ENCODE peak calls at places on chromosomes 6 and 20, in six cellular contexts. One of them, this sample, is unnamed.

GRCh38 chr6:138692058-138692977 is 81.3 kb upstream of the CCDC28A start:
- DNase-seq in DND-41: peak; percentile 14
- DNase-seq in SK-N-MC: no peak
- DNase-seq in MM.1S: peak; percentile 54
- DNase-seq in IMR-90: peak; percentile 50
- DNase-seq in mammary epithelial cell: peak; percentile 55
- DNase-seq in this sample: peak; percentile 87

GRCh38 chr6:90445533-90446108 is 141.3 kb downstream of the MAP3K7 start:
- DNase-seq in IMR-90: no peak
- DNase-seq in SK-N-MC: no peak
- DNase-seq in DND-41: no peak
- DNase-seq in mammary epithelial cell: no peak
- DNase-seq in MM.1S: no peak
- DNase-seq in this sample: no peak

GRCh38 chr6:155219299-155219698 is 44.5 kb upstream of the CLDN20 start:
- DNase-seq in SK-N-MC: no peak
- DNase-seq in DND-41: no peak
- DNase-seq in MM.1S: no peak
- DNase-seq in mammary epithelial cell: no peak
- DNase-seq in IMR-90: no peak
- DNase-seq in this sample: no peak

GRCh38 chr6:45681860-45682488 is 304.2 kb upstream of the SUPT3H start:
- DNase-seq in IMR-90: no peak
- DNase-seq in SK-N-MC: no peak
- DNase-seq in DND-41: peak; percentile 13
- DNase-seq in MM.1S: peak; percentile 98
- DNase-seq in mammary epithelial cell: peak; percentile 62
- DNase-seq in this sample: no peak

GRCh38 chr6:48177786-48178185 is 66.8 kb upstream of the PTCHD4 start:
- DNase-seq in MM.1S: no peak
- DNase-seq in IMR-90: no peak
- DNase-seq in SK-N-MC: no peak
- DNase-seq in DND-41: no peak
- DNase-seq in mammary epithelial cell: no peak
- DNase-seq in this sample: no peak

GRCh38 chr6:2848851-2849250 is 7.2 kb upstream of the SERPINB1 start:
- DNase-seq in DND-41: no peak
- DNase-seq in mammary epithelial cell: no peak
- DNase-seq in IMR-90: no peak
- DNase-seq in MM.1S: peak; percentile 75
- DNase-seq in SK-N-MC: no peak
- DNase-seq in this sample: no peak

GRCh38 chr6:14673201-14673600 is 555.6 kb downstream of the CD83 start:
- DNase-seq in DND-41: no peak
- DNase-seq in MM.1S: no peak
- DNase-seq in IMR-90: peak; percentile 83
- DNase-seq in SK-N-MC: no peak
- DNase-seq in mammary epithelial cell: no peak
- DNase-seq in this sample: no peak

GRCh38 chr20:17617868-17618672 is 48.2 kb downstream of the DSTN start:
- DNase-seq in DND-41: no peak
- DNase-seq in IMR-90: no peak
- DNase-seq in SK-N-MC: no peak
- DNase-seq in mammary epithelial cell: no peak
- DNase-seq in MM.1S: no peak
- DNase-seq in this sample: no peak

GRCh38 chr6:33271098-33271607 is 523 bp downstream of the VPS52 start:
- DNase-seq in DND-41: no peak
- DNase-seq in mammary epithelial cell: no peak
- DNase-seq in MM.1S: peak; percentile 26
- DNase-seq in IMR-90: no peak
- DNase-seq in SK-N-MC: no peak
- DNase-seq in this sample: no peak

GRCh38 chr6:4550227-4550597 is 226.0 kb upstream of the CDYL start:
- DNase-seq in mammary epithelial cell: no peak
- DNase-seq in SK-N-MC: no peak
- DNase-seq in MM.1S: no peak
- DNase-seq in DND-41: no peak
- DNase-seq in IMR-90: no peak
- DNase-seq in this sample: no peak

GRCh38 chr6:157022022-157022740 is 245.0 kb downstream of the ARID1B start:
- DNase-seq in mammary epithelial cell: peak; percentile 90
- DNase-seq in MM.1S: peak; percentile 70
- DNase-seq in SK-N-MC: peak; percentile 82
- DNase-seq in IMR-90: peak; percentile 90
- DNase-seq in DND-41: peak; percentile 86
- DNase-seq in this sample: peak; percentile 96

GRCh38 chr6:163691049-163691448 is 276.5 kb downstream of the QKI start:
- DNase-seq in MM.1S: no peak
- DNase-seq in SK-N-MC: no peak
- DNase-seq in DND-41: no peak
- DNase-seq in mammary epithelial cell: no peak
- DNase-seq in IMR-90: no peak
- DNase-seq in this sample: no peak

DNA sequence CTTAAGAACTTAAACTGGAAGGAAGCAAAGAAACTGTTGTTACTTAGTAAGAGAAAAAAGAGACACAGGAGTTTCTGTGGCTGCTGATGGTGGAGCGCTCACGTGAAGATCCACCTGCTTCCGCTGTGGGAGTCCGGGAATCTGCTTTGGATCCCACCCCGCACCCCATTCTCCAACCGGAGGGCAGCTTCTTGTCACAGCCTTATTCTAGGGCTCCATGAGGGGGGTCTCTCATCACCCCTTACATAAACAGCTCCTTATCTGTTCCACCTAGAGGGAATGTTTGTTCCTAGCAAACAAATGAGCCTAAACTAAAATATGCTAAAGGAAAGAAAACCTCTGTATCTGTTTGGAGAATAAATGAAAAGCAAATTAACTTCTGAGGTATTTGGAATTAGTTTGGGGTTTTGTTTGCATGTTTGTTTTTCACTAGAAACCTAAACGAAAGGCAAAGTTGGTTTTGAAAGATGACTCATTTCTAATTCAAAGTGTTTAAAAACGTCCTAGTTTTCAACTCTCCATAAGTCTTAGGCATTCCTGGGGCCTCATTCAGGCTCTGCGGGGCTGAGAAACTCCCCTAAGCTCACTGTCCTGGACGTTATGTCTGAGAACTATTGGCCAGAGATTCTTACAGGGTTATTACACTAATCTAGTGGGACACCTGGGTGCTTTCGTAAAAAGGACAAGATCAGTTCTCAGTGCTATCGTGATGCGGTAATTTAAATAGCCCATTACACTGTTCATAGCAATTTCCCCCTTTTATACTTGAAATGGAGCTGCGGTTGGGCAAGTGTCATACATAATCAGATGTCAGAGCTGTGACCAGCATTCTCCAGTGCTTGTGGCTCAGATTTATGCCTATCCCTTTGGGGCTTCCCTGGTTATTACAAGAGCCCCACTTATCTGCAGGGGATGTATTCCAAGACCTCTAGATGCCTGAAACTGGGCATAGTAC is 280.7 kb downstream of the QKI start:
- DNase-seq in IMR-90: no peak
- DNase-seq in DND-41: no peak
- DNase-seq in mammary epithelial cell: no peak
- DNase-seq in MM.1S: no peak
- DNase-seq in SK-N-MC: no peak
- DNase-seq in this sample: peak; percentile 69
- H3K9ac ChIP-seq in IMR-90: no peak overlapping the region
- H3K9ac ChIP-seq in DND-41: no peak overlapping the region
- H3K9ac ChIP-seq in mammary epithelial cell: no peak overlapping the region
- H3K9ac ChIP-seq in MM.1S: no peak overlapping the region
- H3K9ac ChIP-seq in SK-N-MC: no peak overlapping the region
- H3K9ac ChIP-seq in this sample: no peak overlapping the region

DNA sequence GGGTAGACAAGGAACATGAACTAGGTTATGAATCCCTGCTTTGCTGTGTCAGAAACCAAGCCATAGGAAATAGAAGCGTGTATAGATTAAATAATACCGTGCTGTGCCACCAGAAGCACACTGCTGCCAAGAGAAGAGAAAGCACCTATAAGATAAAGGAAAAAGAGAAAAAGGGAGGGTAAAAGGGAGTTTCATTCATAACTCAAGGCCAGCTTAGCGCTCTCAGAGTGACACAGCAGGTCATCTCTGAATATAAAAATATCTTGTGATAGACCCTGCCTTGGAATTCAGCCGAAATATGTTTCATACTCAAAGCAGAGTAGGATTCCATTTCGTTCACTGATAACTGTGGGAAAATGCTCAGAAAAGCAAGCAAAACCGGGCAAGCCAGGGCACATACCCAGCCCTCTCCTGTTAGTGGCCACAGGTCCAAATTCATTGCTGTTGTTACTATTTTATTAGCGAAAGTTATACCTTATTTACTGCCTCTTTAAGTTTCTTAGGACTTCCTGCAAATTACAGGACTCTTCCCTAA is 8.7 kb downstream of the JAG1 start:
- DNase-seq in MM.1S: no peak
- DNase-seq in DND-41: no peak
- DNase-seq in IMR-90: peak; percentile 33
- DNase-seq in mammary epithelial cell: peak; percentile 83
- DNase-seq in SK-N-MC: no peak
- DNase-seq in this sample: no peak
- H3K9ac ChIP-seq in MM.1S: no peak overlapping the region
- H3K9ac ChIP-seq in DND-41: no peak overlapping the region
- H3K9ac ChIP-seq in IMR-90: no peak overlapping the region
- H3K9ac ChIP-seq in mammary epithelial cell: peak overlapping the region; percentile 72
- H3K9ac ChIP-seq in SK-N-MC: no peak overlapping the region
- H3K9ac ChIP-seq in this sample: peak overlapping the region; percentile 17

GRCh38 chr6:165243801-165244200 is 65.6 kb downstream of the C6orf118 start:
- DNase-seq in MM.1S: no peak
- DNase-seq in IMR-90: no peak
- DNase-seq in DND-41: peak; percentile 53
- DNase-seq in mammary epithelial cell: no peak
- DNase-seq in SK-N-MC: no peak
- DNase-seq in this sample: no peak
- H3K9ac ChIP-seq in MM.1S: no peak overlapping the region
- H3K9ac ChIP-seq in IMR-90: no peak overlapping the region
- H3K9ac ChIP-seq in DND-41: peak overlapping the region; percentile 37
- H3K9ac ChIP-seq in mammary epithelial cell: no peak overlapping the region
- H3K9ac ChIP-seq in SK-N-MC: no peak overlapping the region
- H3K9ac ChIP-seq in this sample: no peak overlapping the region

DNA sequence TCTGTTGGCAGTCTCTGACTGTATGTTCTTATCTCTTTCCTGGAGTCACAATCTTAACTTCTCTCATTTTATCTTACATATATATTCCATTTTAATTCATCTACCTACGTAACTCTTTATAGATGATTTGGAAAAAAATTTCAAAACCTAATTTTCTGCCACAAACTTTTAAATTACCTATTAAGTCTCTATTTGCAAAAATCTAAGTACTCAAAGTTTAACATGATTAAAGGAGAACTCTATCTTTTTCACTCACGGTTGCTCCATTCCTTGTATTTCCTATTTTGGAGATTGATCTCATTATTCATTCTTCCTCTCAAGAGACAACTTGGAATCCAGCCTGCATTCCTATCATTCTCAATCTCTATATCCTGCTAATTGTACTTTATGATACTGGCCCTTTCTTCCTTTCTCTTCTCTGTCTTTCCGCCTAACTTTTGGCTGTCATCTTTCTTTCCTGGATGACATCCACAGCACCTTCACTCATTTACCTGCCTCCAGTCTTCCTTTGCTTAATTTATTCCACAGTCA is 1071.1 kb upstream of the CITED2 start:
- DNase-seq in DND-41: no peak
- DNase-seq in mammary epithelial cell: no peak
- DNase-seq in MM.1S: no peak
- DNase-seq in IMR-90: peak; percentile 53
- DNase-seq in SK-N-MC: no peak
- DNase-seq in this sample: peak; percentile 65
- H3K9ac ChIP-seq in DND-41: no peak overlapping the region
- H3K9ac ChIP-seq in mammary epithelial cell: no peak overlapping the region
- H3K9ac ChIP-seq in MM.1S: no peak overlapping the region
- H3K9ac ChIP-seq in IMR-90: no peak overlapping the region
- H3K9ac ChIP-seq in SK-N-MC: no peak overlapping the region
- H3K9ac ChIP-seq in this sample: peak overlapping the region; percentile 70

GRCh38 chr6:56958481-56958880 is 3.6 kb downstream of the BEND6 start:
- DNase-seq in MM.1S: no peak
- DNase-seq in DND-41: no peak
- DNase-seq in IMR-90: peak; percentile 45
- DNase-seq in mammary epithelial cell: no peak
- DNase-seq in SK-N-MC: no peak
- DNase-seq in this sample: no peak
- H3K9ac ChIP-seq in MM.1S: no peak overlapping the region
- H3K9ac ChIP-seq in DND-41: no peak overlapping the region
- H3K9ac ChIP-seq in IMR-90: no peak overlapping the region
- H3K9ac ChIP-seq in mammary epithelial cell: no peak overlapping the region
- H3K9ac ChIP-seq in SK-N-MC: no peak overlapping the region
- H3K9ac ChIP-seq in this sample: peak overlapping the region; percentile 8